ENCODE peak calls at places on chromosomes 6 and 20, in six cellular contexts. S is IMR-90, N is heart left ventricle, J is astrocyte of the cerebellum, G is PC-3, K is psoas muscle. X is an unnamed sample.

GRCh38 chr6:39493174-39493573 is 170.7 kb upstream of the KCNK16 start:
- DNase-seq in S (no peak), N (no peak), J (peak; percentile 85), G (peak; percentile 41), K (no peak), X (no peak)

GRCh38 chr6:10491463-10491862 is 29.7 kb upstream of the GCNT2 start:
- DNase-seq in S (no peak), N (no peak), J (no peak), G (no peak), K (no peak), X (no peak)

GRCh38 chr6:132369526-132369925 is 31.7 kb downstream of the MOXD1 start:
- DNase-seq in S (peak; percentile 86), N (no peak), J (no peak), G (peak; percentile 25), K (no peak), X (no peak)

GRCh38 chr6:116060572-116061283 is at the start of gene FRK:
- DNase-seq in S (peak; percentile 24), N (peak; percentile 39), J (no peak), G (peak; percentile 64), K (no peak), X (no peak)

GRCh38 chr6:135941275-135941674 is 89.8 kb downstream of the PDE7B start:
- DNase-seq in S (peak; percentile 66), N (no peak), J (no peak), G (peak; percentile 43), K (no peak), X (no peak)

GRCh38 chr6:90368601-90369000 is 72.0 kb upstream of the BACH2 start:
- DNase-seq in S (peak; percentile 79), N (no peak), J (peak; percentile 93), G (peak; percentile 44), K (no peak), X (no peak)

GRCh38 chr6:39752835-39753744 is 27.9 kb upstream of the KIF6 start:
- DNase-seq in S (no peak), N (no peak), J (no peak), G (no peak), K (no peak), X (no peak)

GRCh38 chr6:18044108-18044783 is 56.8 kb upstream of the KIF13A start:
- DNase-seq in S (no peak), N (no peak), J (no peak), G (no peak), K (no peak), X (no peak)

GRCh38 chr20:50460608-50461268 is 49.4 kb upstream of the PTPN1 start:
- DNase-seq in S (peak; percentile 75), N (peak; percentile 89), J (no peak), G (peak; percentile 97), K (peak; percentile 95), X (no peak)

GRCh38 chr6:7974932-7975763 is 64.6 kb upstream of the TXNDC5 start:
- DNase-seq in S (peak; percentile 92), N (peak; percentile 94), J (peak; percentile 80), G (peak; percentile 98), K (peak; percentile 83), X (peak; percentile 96)

GRCh38 chr6:71489736-71490135 is 201.1 kb downstream of the OGFRL1 start:
- DNase-seq in S (peak; percentile 90), N (no peak), J (peak; percentile 79), G (peak; percentile 73), K (no peak), X (peak; percentile 69)

GRCh38 chr6:119215309-119215708 is 134.3 kb downstream of the MAN1A1 start:
- DNase-seq in S (peak; percentile 30), N (no peak), J (no peak), G (no peak), K (no peak), X (no peak)

GRCh38 chr6:131949909-131950766 is 1.0 kb downstream of the CCN2 start:
- DNase-seq in S (peak; percentile 92), N (peak; percentile 74), J (peak; percentile 87), G (peak; percentile 76), K (peak; percentile 83), X (peak; percentile 81)

GRCh38 chr6:5388319-5388718 is 127.0 kb downstream of the FARS2 start:
- DNase-seq in S (no peak), N (no peak), J (no peak), G (no peak), K (no peak), X (no peak)

GRCh38 chr6:125950293-125950692 is 6.3 kb upstream of the HINT3 start:
- DNase-seq in S (peak; percentile 84), N (no peak), J (no peak), G (peak; percentile 60), K (no peak), X (peak; percentile 46)

GRCh38 chr6:40359808-40360207 is 227.4 kb downstream of the LRFN2 start:
- DNase-seq in S (no peak), N (no peak), J (no peak), G (no peak), K (no peak), X (no peak)

GRCh38 chr20:47024461-47024937 is 129.9 kb downstream of the EYA2 start:
- DNase-seq in S (peak; percentile 77), N (no peak), J (no peak), G (no peak), K (no peak), X (peak; percentile 32)

GRCh38 chr6:2891768-2892170 is 11.3 kb downstream of the SERPINB9 start:
- DNase-seq in S (no peak), N (no peak), J (no peak), G (peak; percentile 70), K (no peak), X (no peak)

GRCh38 chr6:111242452-111242851 is 155.1 kb downstream of the SLC16A10 start:
- DNase-seq in S (peak; percentile 82), N (no peak), J (no peak), G (peak; percentile 56), K (no peak), X (peak; percentile 42)

GRCh38 chr6:138372711-138373463 is 4.8 kb upstream of the SMIM28 start:
- DNase-seq in S (no peak), N (no peak), J (no peak), G (peak; percentile 54), K (no peak), X (no peak)

GRCh38 chr6:19731286-19731685 is 105.9 kb upstream of the ID4 start:
- DNase-seq in S (peak; percentile 93), N (no peak), J (peak; percentile 48), G (peak; percentile 87), K (no peak), X (peak; percentile 91)

GRCh38 chr20:20340443-20340842 is 27.5 kb upstream of the INSM1 start:
- DNase-seq in S (no peak), N (no peak), J (no peak), G (no peak), K (no peak), X (no peak)

GRCh38 chr6:4932506-4932903 is 71.3 kb downstream of the RPP40 start:
- DNase-seq in S (no peak), N (no peak), J (no peak), G (no peak), K (no peak), X (no peak)

GRCh38 chr6:27894839-27895762 is 17.1 kb downstream of the OR2B2 start:
- DNase-seq in S (peak; percentile 88), N (peak; percentile 63), J (peak; percentile 83), G (peak; percentile 80), K (no peak), X (peak; percentile 58)

GRCh38 chr6:27893836-27894807 is 18.1 kb downstream of the OR2B2 start:
- DNase-seq in S (peak; percentile 94), N (peak; percentile 89), J (peak; percentile 84), G (peak; percentile 89), K (peak; percentile 88), X (peak; percentile 86)

GRCh38 chr6:27897580-27898206 is 14.5 kb downstream of the OR2B2 start:
- DNase-seq in S (no peak), N (no peak), J (no peak), G (no peak), K (no peak), X (no peak)

GRCh38 chr6:27899543-27899942 is 12.7 kb downstream of the OR2B2 start:
- DNase-seq in S (no peak), N (no peak), J (no peak), G (no peak), K (no peak), X (no peak)

GRCh38 chr6:27896398-27896796 is 15.8 kb downstream of the OR2B2 start:
- DNase-seq in S (no peak), N (no peak), J (no peak), G (no peak), K (no peak), X (no peak)
- H3K4me3 ChIP-seq in S (no peak overlapping the region), N (no peak overlapping the region), J (no peak overlapping the region), G (peak overlapping the region; percentile 83), K (no peak overlapping the region), X (no peak overlapping the region)

GRCh38 chr20:5221078-5221430 is 94.2 kb downstream of the CDS2 start:
- DNase-seq in S (no peak), N (no peak), J (no peak), G (no peak), K (no peak), X (no peak)

GRCh38 chr20:5220334-5221077 is 93.7 kb downstream of the CDS2 start:
- DNase-seq in S (no peak), N (no peak), J (no peak), G (no peak), K (no peak), X (no peak)

DNA sequence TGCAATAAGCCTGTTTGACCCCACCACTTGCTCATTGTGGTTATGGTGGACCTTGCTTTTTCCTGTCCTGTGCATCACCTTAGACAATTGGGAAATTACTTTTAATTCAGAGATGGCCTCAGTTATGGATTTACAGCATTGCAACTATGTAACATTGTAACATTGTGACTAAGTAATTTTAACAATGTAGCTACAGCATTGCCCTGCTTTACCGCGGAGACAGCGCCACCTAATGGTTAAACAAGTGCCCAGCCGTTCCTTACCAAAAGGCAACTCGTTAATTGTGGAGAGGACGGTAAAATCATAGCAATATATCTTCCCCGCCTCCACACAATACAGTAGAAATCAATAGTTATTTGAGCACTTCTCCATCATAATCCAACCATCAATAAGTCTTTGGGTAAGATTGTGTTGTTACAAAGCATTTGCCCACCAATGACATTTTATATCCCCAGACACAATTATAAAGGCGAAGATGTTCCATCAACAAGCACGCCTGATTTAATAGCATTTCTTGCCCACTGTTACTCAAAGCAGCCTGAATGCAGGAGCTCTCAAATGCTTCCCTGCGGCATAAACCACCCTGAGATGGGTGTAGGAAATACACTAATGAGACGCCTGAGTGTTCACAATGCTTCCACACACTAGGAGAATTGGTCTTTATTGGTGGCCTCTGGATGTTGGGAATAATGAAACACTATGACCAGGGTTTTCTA is 93.7 kb downstream of the PROKR2 start:
- DNase-seq in S (peak; percentile 69), N (peak; percentile 52), J (peak; percentile 32), G (peak; percentile 83), K (peak; percentile 70), X (peak; percentile 21)
- TF ChIP-seq CTCF in S (peak; percentile 94), N (peak; percentile 88), J (peak; percentile 95), G (peak; percentile 99), K (peak; percentile 85), X (peak; percentile 95)

DNA sequence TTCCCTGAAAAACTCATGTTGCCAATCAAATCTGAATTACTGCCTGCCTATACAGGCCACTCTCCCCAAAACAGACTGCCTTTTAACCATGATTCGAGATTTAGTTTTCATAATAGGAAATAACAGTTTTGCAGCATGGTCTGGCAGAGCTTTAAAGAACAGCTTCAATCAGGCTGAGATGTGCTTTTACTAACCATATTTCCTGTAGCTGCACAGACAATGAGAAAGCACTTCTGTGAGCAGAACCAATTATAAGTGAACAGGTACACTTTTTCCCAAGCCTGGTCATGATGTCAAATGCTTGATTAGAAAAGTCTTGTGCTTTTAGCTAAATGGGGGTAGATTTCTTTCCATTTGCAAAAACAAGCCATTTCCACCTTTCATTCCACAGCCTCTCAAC is 108.2 kb downstream of the THEMIS start:
- DNase-seq in S (no peak), N (no peak), J (no peak), G (no peak), K (no peak), X (no peak)
- H3K4me3 ChIP-seq in S (no peak overlapping the region), N (no peak overlapping the region), J (no peak overlapping the region), G (no peak overlapping the region), K (no peak overlapping the region), X (no peak overlapping the region)

GRCh38 chr6:105509506-105510331 is 106.8 kb upstream of the PREP start:
- DNase-seq in S (peak; percentile 56), N (peak; percentile 36), J (no peak), G (no peak), K (peak; percentile 56), X (no peak)
- TF ChIP-seq CTCF in S (peak; percentile 55), N (peak; percentile 26), J (peak; percentile 20), G (peak; percentile 19), K (peak; percentile 6), X (peak; percentile 12)